ENCODE peak calls at places on chromosome 17, in seven cellular contexts. P is IMR-90, R is neural crest cell, Y is WERI-Rb-1, K is RPMI7951, T is AG10803, W is ovary. L is an unnamed sample.

GRCh38 chr17:4004517-4005295 is 40.5 kb upstream of the ATP2A3 start:
- DNase-seq in P (no peak), T (no peak), Y (peak), W (peak), R (peak), K (no peak), L (peak)

GRCh38 chr17:42359133-42359532 is 29.1 kb downstream of the STAT3 start:
- DNase-seq in W (no peak), T (no peak), Y (peak), R (no peak), K (no peak), P (no peak), L (no peak)

GRCh38 chr17:80774643-80775281 is 216.9 kb upstream of the CHMP6 start:
- DNase-seq in R (no peak), K (no peak), Y (no peak), T (no peak), W (no peak), P (no peak), L (no peak)

GRCh38 chr17:75356260-75356937 is 49.1 kb downstream of the GRB2 start:
- DNase-seq in P (no peak), Y (no peak), K (no peak), R (no peak), T (no peak), W (no peak), L (no peak)

GRCh38 chr17:35141681-35142466 is at the start of gene NLE1:
- DNase-seq in P (peak), R (peak), K (peak), T (peak), Y (peak), W (peak), L (peak)

GRCh38 chr17:76051071-76051467 is 21.2 kb downstream of the SRP68 start:
- DNase-seq in W (no peak), Y (no peak), T (no peak), P (no peak), R (no peak), K (no peak), L (no peak)

GRCh38 chr17:7438656-7439460 is 454 bp upstream of the FGF11 start:
- DNase-seq in P (no peak), K (no peak), W (no peak), R (no peak), T (no peak), Y (no peak), L (no peak)

GRCh38 chr17:37179893-37180292 is 195.9 kb upstream of the C17orf78 start:
- DNase-seq in P (peak), R (no peak), Y (no peak), W (no peak), K (peak), T (peak), L (no peak)

GRCh38 chr17:18143044-18143936 is 34.7 kb downstream of the MYO15A start:
- DNase-seq in W (no peak), P (peak), Y (peak), K (no peak), T (no peak), R (peak), L (no peak)

GRCh38 chr17:31877911-31878702 is 19.1 kb upstream of the COPRS start:
- DNase-seq in R (no peak), K (no peak), P (peak), W (no peak), Y (no peak), T (no peak), L (no peak)

GRCh38 chr17:58631523-58632323 is 60.1 kb downstream of the TEX14 start:
- DNase-seq in T (peak), P (peak), W (peak), Y (peak), K (peak), R (peak), L (peak)

GRCh38 chr17:72535779-72536178 is 415.0 kb downstream of the SOX9 start:
- DNase-seq in Y (no peak), K (no peak), R (no peak), P (no peak), W (no peak), T (no peak), L (no peak)